ENCODE peak calls at places on chromosome 4, in seven cellular contexts. K is T1000; J is memory B cell; N is cardiac muscle cell; V is stimulated activated CD8-positive, alpha-beta memory T cell treated with anti-CD3 and anti-CD28 coated beads, Interleukin-7, amount 100 ng/mL, for 48 hours; I is CD8-positive, alpha-beta T cell; C is SHP77. X is an unnamed sample.

GRCh38 chr4:155805016-155805415 is 46.2 kb downstream of the GUCY1B1 start:
- DNase-seq in K (no peak), J (no peak), N (no peak), V (no peak), I (no peak), C (no peak), X (no peak)

GRCh38 chr4:46993075-46994006 is at the start of gene GABRA4:
- DNase-seq in K (no peak), J (no peak), N (peak; percentile 24), V (no peak), I (no peak), C (no peak), X (no peak)

GRCh38 chr4:148782284-148782683 is 340.1 kb upstream of the NR3C2 start:
- DNase-seq in K (no peak), J (no peak), N (peak; percentile 20), V (no peak), I (no peak), C (no peak), X (no peak)

GRCh38 chr4:74284074-74284473 is 24.2 kb upstream of the EPGN start:
- DNase-seq in K (peak; percentile 10), J (no peak), N (no peak), V (no peak), I (no peak), C (no peak), X (no peak)

GRCh38 chr4:94412019-94413017 is 39.4 kb upstream of the PDLIM5 start:
- DNase-seq in K (no peak), J (no peak), N (peak; percentile 48), V (no peak), I (no peak), C (no peak), X (no peak)

GRCh38 chr4:2083826-2084160 is 24.7 kb downstream of the NAT8L start:
- DNase-seq in K (no peak), J (no peak), N (no peak), V (no peak), I (no peak), C (no peak), X (no peak)

GRCh38 chr4:172011196-172011595 is 198.0 kb downstream of the GALNTL6 start:
- DNase-seq in K (no peak), J (no peak), N (no peak), V (no peak), I (no peak), C (no peak), X (no peak)

GRCh38 chr4:122759639-122760310 is 27.3 kb downstream of the BBS12 start:
- DNase-seq in K (no peak), J (no peak), N (no peak), V (no peak), I (no peak), C (no peak), X (no peak)

GRCh38 chr4:8381814-8382581 is 58.5 kb downstream of the ACOX3 start:
- DNase-seq in K (no peak), J (no peak), N (no peak), V (no peak), I (no peak), C (no peak), X (no peak)

GRCh38 chr4:98603683-98604573 is 54.5 kb downstream of the TSPAN5 start:
- DNase-seq in K (no peak), J (no peak), N (no peak), V (no peak), I (no peak), C (no peak), X (no peak)

GRCh38 chr4:184825394-184826314 is at the start of gene ACSL1:
- DNase-seq in K (no peak), J (peak; percentile 74), N (peak; percentile 92), V (peak; percentile 55), I (peak; percentile 68), C (peak; percentile 38), X (peak; percentile 81)

GRCh38 chr4:170497105-170497504 is 407.3 kb upstream of the AADAT start:
- DNase-seq in K (no peak), J (no peak), N (no peak), V (no peak), I (no peak), C (peak; percentile 24), X (no peak)

GRCh38 chr4:114598191-114599121 is at the start of gene UGT8:
- DNase-seq in K (peak; percentile 22), J (peak; percentile 77), N (peak; percentile 66), V (peak; percentile 7), I (no peak), C (peak; percentile 70), X (peak; percentile 77)

GRCh38 chr4:141348589-141348988 is 127.9 kb downstream of the ZNF330 start:
- DNase-seq in K (no peak), J (no peak), N (no peak), V (no peak), I (no peak), C (no peak), X (no peak)

GRCh38 chr4:99135541-99136173 is 8.4 kb downstream of the ADH4 start:
- DNase-seq in K (no peak), J (no peak), N (no peak), V (no peak), I (no peak), C (no peak), X (no peak)

GRCh38 chr4:98864560-98864959 is 64.4 kb downstream of the EIF4E start:
- DNase-seq in K (no peak), J (no peak), N (no peak), V (peak; percentile 4), I (no peak), C (no peak), X (no peak)

GRCh38 chr4:61443813-61444510 is 243.8 kb downstream of the ADGRL3 start:
- DNase-seq in K (no peak), J (no peak), N (no peak), V (no peak), I (no peak), C (no peak), X (no peak)

GRCh38 chr4:110620352-110621327 is 2.2 kb downstream of the PITX2 start:
- DNase-seq in K (no peak), J (no peak), N (peak; percentile 82), V (no peak), I (no peak), C (peak; percentile 52), X (no peak)

GRCh38 chr4:18291313-18291712 is 269.8 kb upstream of the LCORL start:
- DNase-seq in K (no peak), J (no peak), N (no peak), V (no peak), I (no peak), C (peak; percentile 5), X (no peak)

GRCh38 chr4:73576366-73576765 is 43.9 kb downstream of the RASSF6 start:
- DNase-seq in K (no peak), J (no peak), N (no peak), V (no peak), I (no peak), C (no peak), X (no peak)